ENCODE peak calls at places on chromosomes 6 and 20, in seven cellular contexts. One of them, this sample, is unnamed.

GRCh38 chr6:109221543-109222195 is 126.4 kb downstream of the CEP57L1 start:
- DNase-seq in lower lobe of right lung: no peak
- DNase-seq in cardiac muscle cell: no peak
- DNase-seq in heart right ventricle: no peak
- DNase-seq in tibial nerve: no peak
- DNase-seq in keratinocyte: no peak
- DNase-seq in lung: no peak
- DNase-seq in this sample: no peak

GRCh38 chr6:69812746-69813427 is 16.1 kb upstream of the LMBRD1 start:
- DNase-seq in lower lobe of right lung: no peak
- DNase-seq in cardiac muscle cell: no peak
- DNase-seq in heart right ventricle: no peak
- DNase-seq in tibial nerve: no peak
- DNase-seq in keratinocyte: no peak
- DNase-seq in lung: no peak
- DNase-seq in this sample: no peak

GRCh38 chr20:44091026-44091425 is 96.0 kb downstream of the JPH2 start:
- DNase-seq in lower lobe of right lung: no peak
- DNase-seq in cardiac muscle cell: no peak
- DNase-seq in heart right ventricle: no peak
- DNase-seq in tibial nerve: no peak
- DNase-seq in keratinocyte: no peak
- DNase-seq in lung: no peak
- DNase-seq in this sample: no peak

GRCh38 chr20:53168491-53168890 is 196.3 kb downstream of the TSHZ2 start:
- DNase-seq in lower lobe of right lung: no peak
- DNase-seq in cardiac muscle cell: no peak
- DNase-seq in heart right ventricle: no peak
- DNase-seq in tibial nerve: no peak
- DNase-seq in keratinocyte: no peak
- DNase-seq in lung: no peak
- DNase-seq in this sample: no peak

GRCh38 chr6:119493980-119494379 is 144.4 kb upstream of the MAN1A1 start:
- DNase-seq in lower lobe of right lung: no peak
- DNase-seq in cardiac muscle cell: no peak
- DNase-seq in heart right ventricle: no peak
- DNase-seq in tibial nerve: no peak
- DNase-seq in keratinocyte: no peak
- DNase-seq in lung: no peak
- DNase-seq in this sample: no peak

GRCh38 chr6:73180718-73181619 is 44.3 kb downstream of the KHDC1L start:
- DNase-seq in lower lobe of right lung: no peak
- DNase-seq in cardiac muscle cell: peak; percentile 84
- DNase-seq in heart right ventricle: no peak
- DNase-seq in tibial nerve: peak; percentile 7
- DNase-seq in keratinocyte: peak; percentile 13
- DNase-seq in lung: no peak
- DNase-seq in this sample: peak; percentile 64

GRCh38 chr6:5012531-5012930 is 8.7 kb upstream of the RPP40 start:
- DNase-seq in lower lobe of right lung: no peak
- DNase-seq in cardiac muscle cell: peak; percentile 10
- DNase-seq in heart right ventricle: no peak
- DNase-seq in tibial nerve: no peak
- DNase-seq in keratinocyte: no peak
- DNase-seq in lung: no peak
- DNase-seq in this sample: no peak

GRCh38 chr20:37387519-37388269 is 41.8 kb downstream of the SRC start:
- DNase-seq in lower lobe of right lung: peak; percentile 26
- DNase-seq in cardiac muscle cell: no peak
- DNase-seq in heart right ventricle: no peak
- DNase-seq in tibial nerve: no peak
- DNase-seq in keratinocyte: no peak
- DNase-seq in lung: no peak
- DNase-seq in this sample: no peak

GRCh38 chr6:148288566-148288965 is 54.1 kb upstream of the SASH1 start:
- DNase-seq in lower lobe of right lung: no peak
- DNase-seq in cardiac muscle cell: no peak
- DNase-seq in heart right ventricle: no peak
- DNase-seq in tibial nerve: no peak
- DNase-seq in keratinocyte: no peak
- DNase-seq in lung: no peak
- DNase-seq in this sample: no peak

GRCh38 chr20:44495257-44495656 is 19.6 kb downstream of the TTPAL start:
- DNase-seq in lower lobe of right lung: no peak
- DNase-seq in cardiac muscle cell: peak; percentile 73
- DNase-seq in heart right ventricle: no peak
- DNase-seq in tibial nerve: no peak
- DNase-seq in keratinocyte: peak; percentile 63
- DNase-seq in lung: no peak
- DNase-seq in this sample: no peak

GRCh38 chr6:91786474-91787184 is 1199.8 kb upstream of the MAP3K7 start:
- DNase-seq in lower lobe of right lung: no peak
- DNase-seq in cardiac muscle cell: no peak
- DNase-seq in heart right ventricle: no peak
- DNase-seq in tibial nerve: no peak
- DNase-seq in keratinocyte: no peak
- DNase-seq in lung: no peak
- DNase-seq in this sample: no peak

GRCh38 chr20:34215711-34216381 is 25.4 kb upstream of the ASIP start:
- DNase-seq in lower lobe of right lung: peak; percentile 93
- DNase-seq in cardiac muscle cell: peak; percentile 70
- DNase-seq in heart right ventricle: peak; percentile 83
- DNase-seq in tibial nerve: peak; percentile 34
- DNase-seq in keratinocyte: no peak
- DNase-seq in lung: peak; percentile 85
- DNase-seq in this sample: peak; percentile 94

GRCh38 chr20:47389867-47390347 is 33.4 kb upstream of the ZMYND8 start:
- DNase-seq in lower lobe of right lung: no peak
- DNase-seq in cardiac muscle cell: peak; percentile 40
- DNase-seq in heart right ventricle: no peak
- DNase-seq in tibial nerve: no peak
- DNase-seq in keratinocyte: peak; percentile 93
- DNase-seq in lung: no peak
- DNase-seq in this sample: no peak
- H3K27ac ChIP-seq in lower lobe of right lung: no peak overlapping the region
- H3K27ac ChIP-seq in cardiac muscle cell: no peak overlapping the region
- H3K27ac ChIP-seq in heart right ventricle: no peak overlapping the region
- H3K27ac ChIP-seq in tibial nerve: no peak overlapping the region
- H3K27ac ChIP-seq in keratinocyte: peak overlapping the region; percentile 78
- H3K27ac ChIP-seq in lung: no peak overlapping the region
- H3K27ac ChIP-seq in this sample: no peak overlapping the region

GRCh38 chr6:85642774-85643529 is at the start of gene SYNCRIP:
- DNase-seq in lower lobe of right lung: peak; percentile 99
- DNase-seq in cardiac muscle cell: peak; percentile 100
- DNase-seq in heart right ventricle: peak; percentile 99
- DNase-seq in tibial nerve: peak; percentile 97
- DNase-seq in keratinocyte: no peak
- DNase-seq in lung: peak; percentile 99
- DNase-seq in this sample: peak; percentile 100

GRCh38 chr6:85640806-85641205 is 1.9 kb downstream of the SYNCRIP start:
- DNase-seq in lower lobe of right lung: no peak
- DNase-seq in cardiac muscle cell: no peak
- DNase-seq in heart right ventricle: no peak
- DNase-seq in tibial nerve: no peak
- DNase-seq in keratinocyte: no peak
- DNase-seq in lung: no peak
- DNase-seq in this sample: no peak

GRCh38 chr6:85643530-85644373 is 1.1 kb upstream of the SYNCRIP start:
- DNase-seq in lower lobe of right lung: peak; percentile 92
- DNase-seq in cardiac muscle cell: peak; percentile 98
- DNase-seq in heart right ventricle: peak; percentile 88
- DNase-seq in tibial nerve: peak; percentile 84
- DNase-seq in keratinocyte: no peak
- DNase-seq in lung: peak; percentile 91
- DNase-seq in this sample: peak; percentile 92

GRCh38 chr6:85641522-85641915 is 1.2 kb downstream of the SYNCRIP start:
- DNase-seq in lower lobe of right lung: no peak
- DNase-seq in cardiac muscle cell: no peak
- DNase-seq in heart right ventricle: no peak
- DNase-seq in tibial nerve: no peak
- DNase-seq in keratinocyte: no peak
- DNase-seq in lung: no peak
- DNase-seq in this sample: no peak

GRCh38 chr6:85641916-85642773 is 541 bp downstream of the SYNCRIP start:
- DNase-seq in lower lobe of right lung: peak; percentile 88
- DNase-seq in cardiac muscle cell: peak; percentile 57
- DNase-seq in heart right ventricle: peak; percentile 54
- DNase-seq in tibial nerve: peak; percentile 61
- DNase-seq in keratinocyte: no peak
- DNase-seq in lung: peak; percentile 51
- DNase-seq in this sample: peak; percentile 63
- H3K4me3 ChIP-seq in lower lobe of right lung: peak overlapping the region; percentile 98
- H3K4me3 ChIP-seq in cardiac muscle cell: peak overlapping the region; percentile 76
- H3K4me3 ChIP-seq in heart right ventricle: peak overlapping the region; percentile 97
- H3K4me3 ChIP-seq in tibial nerve: peak overlapping the region; percentile 93
- H3K4me3 ChIP-seq in keratinocyte: peak overlapping the region; percentile 94
- H3K4me3 ChIP-seq in lung: peak overlapping the region; percentile 100
- H3K4me3 ChIP-seq in this sample: peak overlapping the region; percentile 82

DNA sequence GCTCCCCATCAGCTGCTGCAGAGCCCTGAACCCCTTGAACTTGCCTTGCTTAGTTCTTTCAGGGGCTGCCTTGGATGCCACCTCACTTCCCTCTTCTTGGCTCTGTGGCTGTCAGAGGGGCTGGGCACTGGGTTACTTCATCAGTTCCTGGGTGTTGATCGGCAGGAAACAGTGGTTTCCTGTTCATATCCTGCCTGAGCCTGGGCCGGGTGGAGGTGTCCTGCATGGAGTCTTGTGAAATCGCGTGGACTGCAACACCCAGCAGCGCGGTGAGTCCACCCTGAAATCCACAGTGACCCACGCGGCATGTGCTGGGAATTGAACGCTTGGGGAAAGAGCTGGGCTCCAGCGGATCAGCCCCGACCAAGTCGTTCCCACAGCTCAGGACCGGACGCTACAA is 97.5 kb downstream of the CDH26 start:
- DNase-seq in lower lobe of right lung: peak; percentile 85
- DNase-seq in cardiac muscle cell: peak; percentile 10
- DNase-seq in heart right ventricle: peak; percentile 40
- DNase-seq in tibial nerve: peak; percentile 38
- DNase-seq in keratinocyte: no peak
- DNase-seq in lung: peak; percentile 68
- DNase-seq in this sample: peak; percentile 55
- H3K27ac ChIP-seq in lower lobe of right lung: peak overlapping the region; percentile 59
- H3K27ac ChIP-seq in cardiac muscle cell: no peak overlapping the region
- H3K27ac ChIP-seq in heart right ventricle: no peak overlapping the region
- H3K27ac ChIP-seq in tibial nerve: no peak overlapping the region
- H3K27ac ChIP-seq in keratinocyte: no peak overlapping the region
- H3K27ac ChIP-seq in lung: no peak overlapping the region
- H3K27ac ChIP-seq in this sample: no peak overlapping the region

DNA sequence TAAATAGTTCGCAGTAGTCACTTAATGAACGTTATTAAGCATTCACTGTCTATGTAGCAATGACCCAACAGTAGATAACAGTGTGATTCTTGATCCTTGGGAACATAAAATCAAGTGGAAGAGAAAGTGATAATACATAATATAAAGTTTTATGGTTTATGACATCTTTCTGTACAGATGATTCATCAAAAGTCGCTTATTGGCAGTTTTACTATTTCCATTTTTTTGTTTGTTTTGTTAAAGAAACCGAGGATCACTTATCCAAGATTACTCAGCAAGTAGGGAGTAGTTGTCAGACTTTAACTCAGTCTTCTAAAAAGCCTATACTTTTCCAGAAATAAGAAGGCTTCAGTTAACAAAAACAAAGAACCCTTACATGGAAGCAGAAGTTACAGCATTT is 260.8 kb downstream of the ZFAND3 start:
- DNase-seq in lower lobe of right lung: no peak
- DNase-seq in cardiac muscle cell: no peak
- DNase-seq in heart right ventricle: no peak
- DNase-seq in tibial nerve: no peak
- DNase-seq in keratinocyte: no peak
- DNase-seq in lung: no peak
- DNase-seq in this sample: no peak
- H3K4me3 ChIP-seq in lower lobe of right lung: no peak overlapping the region
- H3K4me3 ChIP-seq in cardiac muscle cell: no peak overlapping the region
- H3K4me3 ChIP-seq in heart right ventricle: no peak overlapping the region
- H3K4me3 ChIP-seq in tibial nerve: no peak overlapping the region
- H3K4me3 ChIP-seq in keratinocyte: no peak overlapping the region
- H3K4me3 ChIP-seq in lung: no peak overlapping the region
- H3K4me3 ChIP-seq in this sample: no peak overlapping the region

GRCh38 chr20:49273696-49274277 is 4.1 kb downstream of the ZNFX1 start:
- DNase-seq in lower lobe of right lung: no peak
- DNase-seq in cardiac muscle cell: no peak
- DNase-seq in heart right ventricle: no peak
- DNase-seq in tibial nerve: no peak
- DNase-seq in keratinocyte: no peak
- DNase-seq in lung: no peak
- DNase-seq in this sample: no peak

GRCh38 chr20:49276201-49276894 is 1.5 kb downstream of the ZNFX1 start:
- DNase-seq in lower lobe of right lung: no peak
- DNase-seq in cardiac muscle cell: peak; percentile 59
- DNase-seq in heart right ventricle: peak; percentile 53
- DNase-seq in tibial nerve: peak; percentile 19
- DNase-seq in keratinocyte: no peak
- DNase-seq in lung: no peak
- DNase-seq in this sample: peak; percentile 65

GRCh38 chr20:49277786-49278035 is 146 bp downstream of the ZNFX1 start:
- DNase-seq in lower lobe of right lung: no peak
- DNase-seq in cardiac muscle cell: no peak
- DNase-seq in heart right ventricle: no peak
- DNase-seq in tibial nerve: no peak
- DNase-seq in keratinocyte: no peak
- DNase-seq in lung: no peak
- DNase-seq in this sample: no peak

GRCh38 chr20:49276895-49277785 is 717 bp downstream of the ZNFX1 start:
- DNase-seq in lower lobe of right lung: peak; percentile 64
- DNase-seq in cardiac muscle cell: no peak
- DNase-seq in heart right ventricle: peak; percentile 39
- DNase-seq in tibial nerve: peak; percentile 20
- DNase-seq in keratinocyte: no peak
- DNase-seq in lung: peak; percentile 34
- DNase-seq in this sample: peak; percentile 79

DNA sequence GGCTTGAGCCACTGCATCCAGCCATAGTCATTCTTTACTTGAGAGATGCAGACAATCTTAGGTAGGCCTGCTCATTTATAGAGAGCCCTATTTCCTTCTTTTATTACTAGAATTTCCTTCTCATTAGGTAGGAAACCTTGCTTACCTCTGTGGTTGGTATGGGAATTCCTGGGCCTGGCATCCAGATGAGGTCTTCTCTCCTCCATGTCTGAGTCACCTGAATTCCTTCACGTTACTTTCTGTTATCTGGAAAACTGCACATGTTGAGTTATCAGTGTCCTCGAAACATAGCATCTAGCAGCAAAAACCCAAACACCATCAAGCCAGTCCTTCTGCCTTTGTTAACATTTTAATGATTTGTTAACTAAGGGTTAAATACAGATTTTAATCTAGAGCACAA is 2.2 kb downstream of the ZNFX1 start:
- DNase-seq in lower lobe of right lung: no peak
- DNase-seq in cardiac muscle cell: no peak
- DNase-seq in heart right ventricle: no peak
- DNase-seq in tibial nerve: no peak
- DNase-seq in keratinocyte: no peak
- DNase-seq in lung: no peak
- DNase-seq in this sample: no peak
- H3K27ac ChIP-seq in lower lobe of right lung: peak overlapping the region; percentile 93
- H3K27ac ChIP-seq in cardiac muscle cell: no peak overlapping the region
- H3K27ac ChIP-seq in heart right ventricle: no peak overlapping the region
- H3K27ac ChIP-seq in tibial nerve: peak overlapping the region; percentile 98
- H3K27ac ChIP-seq in keratinocyte: peak overlapping the region; percentile 93
- H3K27ac ChIP-seq in lung: no peak overlapping the region
- H3K27ac ChIP-seq in this sample: no peak overlapping the region